ENCODE peak calls at places on chromosomes 6 and 20, in seven cellular contexts. U is H1, W is K562, L is SK-N-SH, O is GM12892, G is HepG2, T is GM12878. C is an unnamed sample.

GRCh38 chr6:135163440-135163738 is 17.7 kb upstream of the MYB start:
- DNase-seq in W (no peak), L (no peak), U (no peak), T (peak; percentile 84), G (no peak), O (no peak), C (no peak)

GRCh38 chr20:20083796-20084195 is 31.5 kb downstream of the CFAP61 start:
- DNase-seq in T (peak; percentile 2), O (no peak), G (peak; percentile 52), W (peak; percentile 6), L (peak; percentile 31), U (no peak), C (no peak)

GRCh38 chr20:11248691-11249178 is 574.9 kb upstream of the JAG1 start:
- DNase-seq in W (no peak), G (no peak), O (no peak), T (no peak), L (no peak), U (no peak), C (no peak)

GRCh38 chr6:107114872-107115694 is at the start of gene BEND3:
- DNase-seq in W (peak; percentile 82), T (no peak), L (peak; percentile 86), U (no peak), O (no peak), G (no peak), C (peak; percentile 46)

GRCh38 chr6:29112135-29112534 is 4.3 kb downstream of the OR2J3 start:
- DNase-seq in W (no peak), O (no peak), U (no peak), G (peak; percentile 31), T (no peak), L (no peak), C (no peak)

GRCh38 chr6:34377984-34378383 is 14.5 kb downstream of the NUDT3 start:
- DNase-seq in L (no peak), O (no peak), T (no peak), W (no peak), G (no peak), U (no peak), C (no peak)

GRCh38 chr20:53157443-53158408 is 185.6 kb downstream of the TSHZ2 start:
- DNase-seq in T (no peak), W (peak; percentile 59), U (peak; percentile 87), O (no peak), G (peak; percentile 72), L (no peak), C (no peak)

GRCh38 chr20:43824279-43824678 is 90.4 kb upstream of the TOX2 start:
- DNase-seq in T (no peak), L (no peak), U (peak; percentile 22), W (no peak), G (no peak), O (no peak), C (no peak)

GRCh38 chr6:86822747-86823146 is 114.6 kb upstream of the HTR1E start:
- DNase-seq in T (no peak), W (no peak), G (no peak), L (no peak), U (no peak), O (no peak), C (no peak)

GRCh38 chr6:44538131-44538835 is 150.8 kb downstream of the CDC5L start:
- DNase-seq in T (no peak), O (no peak), W (no peak), G (no peak), L (no peak), U (peak; percentile 28), C (no peak)

GRCh38 chr6:127637830-127638229 is 60.9 kb downstream of the C6orf58 start:
- DNase-seq in O (no peak), U (no peak), W (no peak), T (no peak), L (no peak), G (no peak), C (no peak)

GRCh38 chr6:105569706-105570105 is 166.8 kb upstream of the PREP start:
- DNase-seq in T (no peak), U (no peak), O (no peak), G (peak; percentile 59), L (no peak), W (no peak), C (no peak)

GRCh38 chr6:127102299-127102698 is 16.2 kb upstream of the RSPO3 start:
- DNase-seq in U (no peak), T (no peak), W (no peak), O (no peak), G (no peak), L (no peak), C (no peak)

GRCh38 chr6:136440187-136440582 is 110.0 kb downstream of the MAP7 start:
- DNase-seq in O (no peak), T (no peak), G (no peak), W (no peak), L (no peak), U (no peak), C (no peak)

GRCh38 chr6:156949376-156949775 is 172.2 kb downstream of the ARID1B start:
- DNase-seq in L (no peak), G (no peak), T (no peak), W (no peak), U (no peak), O (no peak), C (no peak)

GRCh38 chr20:3729811-3730550 is 2.5 kb upstream of the HSPA12B start:
- DNase-seq in L (no peak), O (no peak), U (no peak), G (no peak), W (no peak), T (no peak), C (no peak)

GRCh38 chr6:30889921-30890645 is 5.8 kb downstream of the DDR1 start:
- DNase-seq in T (no peak), U (no peak), G (no peak), W (no peak), O (no peak), L (peak; percentile 32), C (no peak)

GRCh38 chr6:108707328-108707976 is 140.8 kb upstream of the ARMC2 start:
- DNase-seq in T (no peak), W (no peak), L (no peak), U (no peak), G (peak; percentile 15), O (no peak), C (no peak)

GRCh38 chr20:45919536-45919933 is 7.6 kb upstream of the PLTP start:
- DNase-seq in O (no peak), G (no peak), U (no peak), W (no peak), T (no peak), L (no peak), C (no peak)

GRCh38 chr6:53437557-53438202 is 88.9 kb upstream of the ELOVL5 start:
- DNase-seq in O (no peak), G (peak; percentile 71), W (peak; percentile 37), U (no peak), T (peak; percentile 27), L (peak; percentile 24), C (no peak)
- TF ChIP-seq POLR2AphosphoS5 in O (no peak), G (no peak), W (no peak), U (no peak), T (no peak), L (no peak), C (no peak)

GRCh38 chr6:158461954-158462353 is 97.9 kb upstream of the TMEM181 start:
- DNase-seq in U (no peak), W (no peak), O (no peak), T (no peak), L (no peak), G (no peak), C (no peak)

GRCh38 chr6:158460602-158461092 is 99.2 kb upstream of the TMEM181 start:
- DNase-seq in O (no peak), L (no peak), U (no peak), T (no peak), G (no peak), W (no peak), C (no peak)

GRCh38 chr6:158459726-158460125 is 100.2 kb upstream of the TMEM181 start:
- DNase-seq in L (no peak), O (no peak), U (no peak), T (no peak), W (no peak), G (no peak), C (no peak)

GRCh38 chr6:158452191-158452590 is 107.7 kb upstream of the TMEM181 start:
- DNase-seq in G (no peak), O (no peak), W (no peak), U (no peak), T (no peak), L (no peak), C (no peak)

GRCh38 chr6:158457616-158458278 is 102.1 kb upstream of the TMEM181 start:
- DNase-seq in T (no peak), W (no peak), G (no peak), O (no peak), L (no peak), U (no peak), C (no peak)
- TF ChIP-seq TAF1 in T (no peak), W (no peak), G (no peak), O (no peak), L (no peak), U (no peak), C (no peak)

DNA sequence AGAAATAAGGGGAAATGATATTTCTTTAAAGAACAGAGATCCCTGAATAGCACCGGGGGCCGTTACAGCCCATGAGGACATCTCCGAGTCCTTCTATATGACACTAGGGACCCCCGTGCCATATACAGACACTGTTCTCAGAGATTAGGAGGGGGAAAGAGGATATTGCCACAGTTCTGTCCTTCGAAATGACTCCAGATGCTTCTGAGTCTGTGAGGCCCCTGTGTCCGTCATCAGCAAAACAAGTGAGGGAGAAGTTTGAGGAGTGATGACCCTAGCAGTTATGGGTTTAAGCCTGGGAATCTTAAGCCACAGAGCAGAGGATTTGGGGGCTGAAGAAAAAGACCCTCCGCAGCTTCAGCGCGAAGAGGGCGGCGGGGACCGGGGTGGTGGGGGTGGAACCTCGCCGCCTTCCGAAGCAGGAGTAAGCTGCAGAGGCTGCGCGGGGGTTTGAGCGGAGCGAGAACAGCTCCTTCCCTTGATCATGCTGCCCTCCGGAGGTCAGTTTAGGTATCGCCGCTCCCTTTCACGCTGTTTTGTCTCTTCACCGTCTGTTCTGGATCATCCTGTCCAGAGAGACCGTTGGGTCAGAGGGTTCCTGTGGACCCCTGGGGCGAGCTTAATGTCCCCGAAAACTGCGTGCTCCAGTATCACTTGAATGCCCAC is 23.6 kb downstream of the VPS52 start:
- DNase-seq in O (peak; percentile 66), W (peak; percentile 82), L (peak; percentile 81), G (peak; percentile 80), T (peak; percentile 67), U (peak; percentile 98), C (peak; percentile 56)
- TF ChIP-seq POLR2AphosphoS5 in O (no peak), W (no peak), L (no peak), G (no peak), T (no peak), U (no peak), C (no peak)

GRCh38 chr6:54903884-54904283 is 57.3 kb downstream of the FAM83B start:
- DNase-seq in G (no peak), L (no peak), T (no peak), O (no peak), U (no peak), W (no peak), C (no peak)

GRCh38 chr6:54896302-54896701 is 49.7 kb downstream of the FAM83B start:
- DNase-seq in G (no peak), U (no peak), L (no peak), T (no peak), W (no peak), O (no peak), C (no peak)

GRCh38 chr6:54899442-54899841 is 52.9 kb downstream of the FAM83B start:
- DNase-seq in L (no peak), T (no peak), G (no peak), U (no peak), O (no peak), W (no peak), C (no peak)

GRCh38 chr6:54897462-54898189 is 51.1 kb downstream of the FAM83B start:
- DNase-seq in L (no peak), T (no peak), W (no peak), O (no peak), G (no peak), U (no peak), C (no peak)

GRCh38 chr6:54899986-54900385 is 53.4 kb downstream of the FAM83B start:
- DNase-seq in G (no peak), U (no peak), W (no peak), O (no peak), L (no peak), T (no peak), C (no peak)
- TF ChIP-seq TAF1 in G (no peak), U (no peak), W (no peak), O (no peak), L (no peak), T (no peak), C (no peak)

C was measured in GM12891.